ENCODE peak calls at places on chromosomes 5 and 9, in five cellular contexts. One of them, this sample, is unnamed.

GRCh38 chr5:8633706-8634105 is 764.8 kb downstream of the MTRR start:
- DNase-seq in NCI-H748 treated with DMSO at 0.1 percent for 48 hours: no peak
- DNase-seq in DMS153: no peak
- DNase-seq in AG08396: no peak
- DNase-seq in HT-29: peak
- DNase-seq in this sample: no peak

GRCh38 chr5:112935675-112936074 is 13.6 kb upstream of the REEP5 start:
- DNase-seq in DMS153: no peak
- DNase-seq in HT-29: no peak
- DNase-seq in NCI-H748 treated with DMSO at 0.1 percent for 48 hours: no peak
- DNase-seq in AG08396: no peak
- DNase-seq in this sample: no peak

GRCh38 chr5:2756211-2756746 is 4.8 kb upstream of the IRX2 start:
- DNase-seq in AG08396: peak
- DNase-seq in NCI-H748 treated with DMSO at 0.1 percent for 48 hours: no peak
- DNase-seq in DMS153: no peak
- DNase-seq in HT-29: no peak
- DNase-seq in this sample: no peak

GRCh38 chr9:122128432-122129343 is 30.9 kb downstream of the NDUFA8 start:
- DNase-seq in NCI-H748 treated with DMSO at 0.1 percent for 48 hours: no peak
- DNase-seq in AG08396: no peak
- DNase-seq in HT-29: no peak
- DNase-seq in DMS153: no peak
- DNase-seq in this sample: no peak

GRCh38 chr5:56099346-56099745 is 104.6 kb upstream of the IL6ST start:
- DNase-seq in DMS153: no peak
- DNase-seq in AG08396: peak
- DNase-seq in HT-29: no peak
- DNase-seq in NCI-H748 treated with DMSO at 0.1 percent for 48 hours: no peak
- DNase-seq in this sample: no peak

GRCh38 chr9:82930116-82930515 is 132.8 kb downstream of the RASEF start:
- DNase-seq in HT-29: no peak
- DNase-seq in DMS153: no peak
- DNase-seq in AG08396: no peak
- DNase-seq in NCI-H748 treated with DMSO at 0.1 percent for 48 hours: no peak
- DNase-seq in this sample: no peak

GRCh38 chr5:137741718-137742117 is 5.8 kb upstream of the KLHL3 start:
- DNase-seq in AG08396: no peak
- DNase-seq in HT-29: no peak
- DNase-seq in DMS153: peak
- DNase-seq in NCI-H748 treated with DMSO at 0.1 percent for 48 hours: peak
- DNase-seq in this sample: no peak

GRCh38 chr9:93673271-93673843 is 97.0 kb downstream of the PHF2 start:
- DNase-seq in DMS153: peak
- DNase-seq in NCI-H748 treated with DMSO at 0.1 percent for 48 hours: no peak
- DNase-seq in AG08396: peak
- DNase-seq in HT-29: no peak
- DNase-seq in this sample: no peak

GRCh38 chr5:168822745-168823281 is 243.6 kb upstream of the PANK3 start:
- DNase-seq in HT-29: no peak
- DNase-seq in NCI-H748 treated with DMSO at 0.1 percent for 48 hours: no peak
- DNase-seq in AG08396: no peak
- DNase-seq in DMS153: no peak
- DNase-seq in this sample: no peak

GRCh38 chr9:122445155-122445749 is 32.5 kb downstream of the OR1J1 start:
- DNase-seq in HT-29: no peak
- DNase-seq in AG08396: peak
- DNase-seq in DMS153: no peak
- DNase-seq in NCI-H748 treated with DMSO at 0.1 percent for 48 hours: no peak
- DNase-seq in this sample: no peak

GRCh38 chr9:124809211-124809610 is 32.3 kb downstream of the OLFML2A start:
- DNase-seq in NCI-H748 treated with DMSO at 0.1 percent for 48 hours: no peak
- DNase-seq in AG08396: no peak
- DNase-seq in HT-29: no peak
- DNase-seq in DMS153: no peak
- DNase-seq in this sample: no peak

GRCh38 chr9:96232539-96233241 is 69.3 kb downstream of the HSD17B3 start:
- DNase-seq in AG08396: peak
- DNase-seq in DMS153: no peak
- DNase-seq in NCI-H748 treated with DMSO at 0.1 percent for 48 hours: peak
- DNase-seq in HT-29: peak
- DNase-seq in this sample: no peak

GRCh38 chr9:4225291-4226119 is 74.4 kb downstream of the GLIS3 start:
- DNase-seq in NCI-H748 treated with DMSO at 0.1 percent for 48 hours: no peak
- DNase-seq in DMS153: no peak
- DNase-seq in HT-29: peak
- DNase-seq in AG08396: peak
- DNase-seq in this sample: no peak

GRCh38 chr5:143008809-143009521 is 238.8 kb downstream of the ARHGAP26 start:
- DNase-seq in DMS153: peak
- DNase-seq in AG08396: peak
- DNase-seq in HT-29: peak
- DNase-seq in NCI-H748 treated with DMSO at 0.1 percent for 48 hours: no peak
- DNase-seq in this sample: peak

GRCh38 chr5:15249152-15249551 is 250.8 kb upstream of the FBXL7 start:
- DNase-seq in NCI-H748 treated with DMSO at 0.1 percent for 48 hours: no peak
- DNase-seq in DMS153: no peak
- DNase-seq in HT-29: peak
- DNase-seq in AG08396: no peak
- DNase-seq in this sample: no peak

GRCh38 chr5:57216714-57217113 is 42.9 kb downstream of the GPBP1 start:
- DNase-seq in NCI-H748 treated with DMSO at 0.1 percent for 48 hours: no peak
- DNase-seq in AG08396: no peak
- DNase-seq in DMS153: no peak
- DNase-seq in HT-29: no peak
- DNase-seq in this sample: no peak

GRCh38 chr9:85723220-85723619 is 18.5 kb downstream of the AGTPBP1 start:
- DNase-seq in HT-29: peak
- DNase-seq in DMS153: peak
- DNase-seq in NCI-H748 treated with DMSO at 0.1 percent for 48 hours: no peak
- DNase-seq in AG08396: no peak
- DNase-seq in this sample: peak

GRCh38 chr5:179873176-179873575 is 14.6 kb upstream of the MRNIP start:
- DNase-seq in NCI-H748 treated with DMSO at 0.1 percent for 48 hours: no peak
- DNase-seq in HT-29: no peak
- DNase-seq in DMS153: no peak
- DNase-seq in AG08396: no peak
- DNase-seq in this sample: no peak

GRCh38 chr5:24642022-24642421 is 2.8 kb downstream of the CDH10 start:
- DNase-seq in DMS153: no peak
- DNase-seq in AG08396: no peak
- DNase-seq in NCI-H748 treated with DMSO at 0.1 percent for 48 hours: peak
- DNase-seq in HT-29: peak
- DNase-seq in this sample: no peak

GRCh38 chr9:13351768-13352386 is 72.4 kb upstream of the MPDZ start:
- DNase-seq in DMS153: peak
- DNase-seq in NCI-H748 treated with DMSO at 0.1 percent for 48 hours: peak
- DNase-seq in HT-29: peak
- DNase-seq in AG08396: peak
- DNase-seq in this sample: no peak

GRCh38 chr5:177997319-177997670 is 1.3 kb upstream of the PROP1 start:
- DNase-seq in DMS153: no peak
- DNase-seq in NCI-H748 treated with DMSO at 0.1 percent for 48 hours: no peak
- DNase-seq in AG08396: peak
- DNase-seq in HT-29: no peak
- DNase-seq in this sample: no peak

GRCh38 chr9:20558609-20559016 is 63.7 kb downstream of the MLLT3 start:
- DNase-seq in DMS153: no peak
- DNase-seq in HT-29: no peak
- DNase-seq in NCI-H748 treated with DMSO at 0.1 percent for 48 hours: no peak
- DNase-seq in AG08396: peak
- DNase-seq in this sample: peak

GRCh38 chr5:14681236-14681752 is 16.8 kb downstream of the OTULIN start:
- DNase-seq in AG08396: no peak
- DNase-seq in NCI-H748 treated with DMSO at 0.1 percent for 48 hours: no peak
- DNase-seq in DMS153: no peak
- DNase-seq in HT-29: no peak
- DNase-seq in this sample: no peak

GRCh38 chr5:132839426-132840301 is 9.2 kb upstream of the SHROOM1 start:
- DNase-seq in NCI-H748 treated with DMSO at 0.1 percent for 48 hours: no peak
- DNase-seq in DMS153: no peak
- DNase-seq in AG08396: peak
- DNase-seq in HT-29: peak
- DNase-seq in this sample: no peak

GRCh38 chr9:95772320-95773060 is 103.0 kb upstream of the ERCC6L2 start:
- DNase-seq in DMS153: peak
- DNase-seq in NCI-H748 treated with DMSO at 0.1 percent for 48 hours: no peak
- DNase-seq in HT-29: peak
- DNase-seq in AG08396: peak
- DNase-seq in this sample: no peak

GRCh38 chr5:105708442-105708841 is 1962.3 kb downstream of the EFNA5 start:
- DNase-seq in DMS153: no peak
- DNase-seq in NCI-H748 treated with DMSO at 0.1 percent for 48 hours: no peak
- DNase-seq in AG08396: no peak
- DNase-seq in HT-29: no peak
- DNase-seq in this sample: no peak

GRCh38 chr9:696332-697090 is 145.0 kb upstream of the DMRT1 start:
- DNase-seq in DMS153: no peak
- DNase-seq in AG08396: peak
- DNase-seq in HT-29: no peak
- DNase-seq in NCI-H748 treated with DMSO at 0.1 percent for 48 hours: no peak
- DNase-seq in this sample: no peak